ENCODE peak calls at places on chromosome 16, in eight cellular contexts. X, G, D, Y, W, U, M and V are unnamed samples.

GRCh38 chr16:51359141-51359960 is 208.3 kb upstream of the SALL1 start:
- DNase-seq in G (peak), Y (no peak), M (peak), D (no peak), U (no peak), W (no peak), X (no peak), V (no peak)

GRCh38 chr16:31535737-31536136 is 8.0 kb downstream of the AHSP start:
- DNase-seq in X (no peak), Y (no peak), G (no peak), M (no peak), U (no peak), D (no peak), W (no peak), V (no peak)

GRCh38 chr16:11133344-11133921 is 122.6 kb downstream of the SOCS1 start:
- DNase-seq in Y (peak), W (no peak), G (no peak), M (no peak), X (no peak), U (peak), D (peak), V (no peak)

GRCh38 chr16:50261707-50262235 is 4.6 kb upstream of the ADCY7 start:
- DNase-seq in G (no peak), M (no peak), Y (no peak), X (no peak), D (no peak), U (no peak), W (no peak), V (no peak)

GRCh38 chr16:53817117-53817516 is 113.2 kb downstream of the FTO start:
- DNase-seq in M (no peak), D (peak), G (no peak), W (no peak), Y (peak), X (no peak), U (peak), V (no peak)

GRCh38 chr16:72952404-72953301 is 95.3 kb downstream of the ZFHX3 start:
- DNase-seq in D (peak), M (no peak), G (no peak), X (no peak), Y (no peak), W (no peak), U (peak), V (no peak)

GRCh38 chr16:63617990-63618763 is 1503.7 kb downstream of the CDH11 start:
- DNase-seq in Y (peak), M (no peak), U (no peak), X (peak), D (no peak), W (no peak), G (no peak), V (no peak)

GRCh38 chr16:56630134-56630533 is 2.3 kb upstream of the MT1M start:
- DNase-seq in G (no peak), D (no peak), U (no peak), X (peak), M (no peak), W (no peak), Y (no peak), V (no peak)

GRCh38 chr16:49463529-49463928 is 89.9 kb downstream of the C16orf78 start:
- DNase-seq in X (peak), W (peak), U (no peak), M (no peak), D (no peak), G (peak), Y (no peak), V (no peak)

GRCh38 chr16:13997933-13998332 is 73.2 kb upstream of the MRTFB start:
- DNase-seq in U (no peak), G (no peak), W (no peak), X (peak), Y (no peak), M (no peak), D (no peak), V (peak)

GRCh38 chr16:83967838-83968482 is at the start of gene NECAB2:
- DNase-seq in D (no peak), U (peak), M (peak), X (peak), Y (no peak), W (no peak), G (peak), V (no peak)

GRCh38 chr16:74052006-74052405 is 244.6 kb upstream of the PSMD7 start:
- DNase-seq in D (no peak), W (no peak), U (no peak), G (no peak), X (no peak), Y (no peak), M (no peak), V (peak)

GRCh38 chr16:12532871-12533610 is 270.6 kb downstream of the CPPED1 start:
- DNase-seq in Y (no peak), M (no peak), W (no peak), G (no peak), X (no peak), U (no peak), D (no peak), V (no peak)

GRCh38 chr16:16004314-16004749 is 54.9 kb downstream of the ABCC1 start:
- DNase-seq in X (no peak), U (peak), M (no peak), D (peak), W (no peak), Y (no peak), G (no peak), V (no peak)

GRCh38 chr16:88920618-88921602 is 54.5 kb upstream of the PABPN1L start:
- DNase-seq in M (no peak), G (no peak), X (no peak), Y (peak), W (no peak), D (peak), U (peak), V (peak)

GRCh38 chr16:19843371-19843770 is 41.3 kb downstream of the GPRC5B start:
- DNase-seq in Y (peak), G (no peak), W (no peak), X (no peak), M (no peak), U (peak), D (no peak), V (no peak)

GRCh38 chr16:1070084-1070987 is 2.2 kb upstream of the SSTR5 start:
- DNase-seq in Y (no peak), X (no peak), U (no peak), M (no peak), D (no peak), G (peak), W (no peak), V (no peak)